ENCODE peak calls at places on chromosome 6, in six cellular contexts. H is SK-N-SH; O is amygdala; T is putamen; Y is right lobe of liver; Z is activated CD4-positive, alpha-beta T cell treated with anti-CD3 and anti-CD28 coated beads, Interleukin-2, amount 50 U/mL, for 48 hours. P is an unnamed sample.

GRCh38 chr6:41546866-41547798 is 951 bp downstream of the FOXP4 start:
- DNase-seq in H (peak), O (no peak), T (peak), Y (peak), Z (no peak), P (peak)

GRCh38 chr6:12815089-12815488 is 98.5 kb downstream of the PHACTR1 start:
- DNase-seq in H (no peak), O (no peak), T (no peak), Y (no peak), Z (no peak), P (no peak)

GRCh38 chr6:13194852-13195251 is 133.5 kb downstream of the TBC1D7 start:
- DNase-seq in H (peak), O (no peak), T (peak), Y (peak), Z (peak), P (peak)

GRCh38 chr6:20338160-20338559 is 63.5 kb upstream of the E2F3 start:
- DNase-seq in H (no peak), O (no peak), T (no peak), Y (no peak), Z (no peak), P (no peak)

GRCh38 chr6:156564807-156565149 is 212.4 kb upstream of the ARID1B start:
- DNase-seq in H (peak), O (no peak), T (no peak), Y (no peak), Z (no peak), P (no peak)

GRCh38 chr6:139829557-139829956 is 455.1 kb upstream of the CITED2 start:
- DNase-seq in H (no peak), O (no peak), T (no peak), Y (no peak), Z (no peak), P (no peak)

GRCh38 chr6:136901212-136901784 is 20.8 kb upstream of the SLC35D3 start:
- DNase-seq in H (no peak), O (no peak), T (no peak), Y (no peak), Z (no peak), P (no peak)

GRCh38 chr6:95923518-95923917 is 92.3 kb upstream of the FUT9 start:
- DNase-seq in H (peak), O (no peak), T (no peak), Y (no peak), Z (peak), P (no peak)

GRCh38 chr6:82906489-82906888 is 159.2 kb downstream of the UBE3D start:
- DNase-seq in H (no peak), O (no peak), T (no peak), Y (no peak), Z (no peak), P (no peak)

GRCh38 chr6:30493643-30494250 is 4.4 kb downstream of the HLA-E start:
- DNase-seq in H (no peak), O (no peak), T (no peak), Y (no peak), Z (peak), P (no peak)

GRCh38 chr6:46684771-46685170 is 2.9 kb upstream of the TDRD6 start:
- DNase-seq in H (no peak), O (no peak), T (no peak), Y (no peak), Z (no peak), P (no peak)

GRCh38 chr6:8492536-8493125 is 57.3 kb upstream of the SLC35B3 start:
- DNase-seq in H (no peak), O (no peak), T (no peak), Y (no peak), Z (no peak), P (no peak)

GRCh38 chr6:46175446-46175845 is 4.7 kb upstream of the ENPP5 start:
- DNase-seq in H (no peak), O (no peak), T (no peak), Y (no peak), Z (peak), P (no peak)

GRCh38 chr6:130188207-130188899 is 34.4 kb downstream of the SAMD3 start:
- DNase-seq in H (no peak), O (no peak), T (no peak), Y (no peak), Z (no peak), P (no peak)

GRCh38 chr6:52594216-52594615 is 17.4 kb upstream of the TRAM2 start:
- DNase-seq in H (no peak), O (no peak), T (no peak), Y (no peak), Z (no peak), P (no peak)

GRCh38 chr6:86856937-86857563 is 80.3 kb upstream of the HTR1E start:
- DNase-seq in H (peak), O (no peak), T (peak), Y (no peak), Z (peak), P (no peak)

GRCh38 chr6:69796081-69796626 is 656 bp downstream of the LMBRD1 start:
- DNase-seq in H (no peak), O (no peak), T (peak), Y (no peak), Z (no peak), P (peak)

GRCh38 chr6:4788953-4789584 is 12.9 kb downstream of the CDYL start:
- DNase-seq in H (no peak), O (no peak), T (no peak), Y (no peak), Z (no peak), P (no peak)

GRCh38 chr6:167652701-167653095 is 174.0 kb upstream of the AFDN start:
- DNase-seq in H (no peak), O (no peak), T (no peak), Y (no peak), Z (no peak), P (no peak)

GRCh38 chr6:142680308-142680707 is 264.7 kb downstream of the HIVEP2 start:
- DNase-seq in H (no peak), O (no peak), T (no peak), Y (no peak), Z (no peak), P (no peak)

GRCh38 chr6:159044899-159045727 is at the start of gene TAGAP:
- DNase-seq in H (peak), O (no peak), T (no peak), Y (peak), Z (peak), P (no peak)

GRCh38 chr6:21396313-21396712 is 197.2 kb upstream of the SOX4 start:
- DNase-seq in H (no peak), O (no peak), T (no peak), Y (no peak), Z (no peak), P (no peak)

GRCh38 chr6:112571886-112572285 is 224.8 kb downstream of the RFPL4B start:
- DNase-seq in H (no peak), O (no peak), T (no peak), Y (no peak), Z (no peak), P (no peak)

GRCh38 chr6:138468320-138469015 is 30.8 kb downstream of the NHSL1 start:
- DNase-seq in H (no peak), O (no peak), T (no peak), Y (no peak), Z (no peak), P (no peak)

GRCh38 chr6:45946887-45947286 is 68.8 kb downstream of the CLIC5 start:
- DNase-seq in H (no peak), O (no peak), T (no peak), Y (no peak), Z (no peak), P (no peak)